ENCODE peak calls at places on chromosomes 2 and 18, in ten cellular contexts. I is OCI-LY7, D is astrocyte of the spinal cord, H is neural progenitor cell, J is HFF-Myc, O is astrocyte, W is mesothelial cell of epicardium, Q is cardiac muscle cell, Y is coronary artery, G is D721Med. C is an unnamed sample.

GRCh38 chr2:159111346-159111922 is 143.0 kb downstream of the TANC1 start:
- DNase-seq in D (no peak), G (no peak), I (no peak), Y (no peak), Q (no peak), H (no peak), J (no peak), O (peak; percentile 43), W (no peak), C (no peak)

GRCh38 chr2:241867776-241868420 is 1.6 kb upstream of the RTP5 start:
- DNase-seq in Q (no peak), H (no peak), I (no peak), W (no peak), Y (no peak), D (no peak), J (no peak), G (no peak), O (no peak), C (no peak)

GRCh38 chr2:8756230-8756629 is 74.4 kb downstream of the ID2 start:
- DNase-seq in O (no peak), J (no peak), D (no peak), Y (no peak), G (no peak), I (no peak), W (no peak), H (no peak), Q (no peak), C (no peak)

GRCh38 chr2:143110759-143111428 is 18.3 kb upstream of the ARHGAP15 start:
- DNase-seq in I (peak; percentile 90), Y (no peak), G (no peak), H (peak; percentile 88), J (peak; percentile 46), W (peak; percentile 58), Q (peak; percentile 83), O (peak; percentile 59), D (peak; percentile 73), C (no peak)

GRCh38 chr18:66553824-66554223 is 50.1 kb downstream of the CDH19 start:
- DNase-seq in W (no peak), J (no peak), O (peak; percentile 70), D (peak; percentile 54), I (no peak), H (no peak), Q (no peak), G (no peak), Y (no peak), C (no peak)

GRCh38 chr2:136117909-136118818 is at the start of gene CXCR4:
- DNase-seq in G (peak; percentile 60), Y (no peak), D (peak; percentile 29), I (peak; percentile 89), O (peak; percentile 10), J (no peak), H (peak; percentile 95), W (peak; percentile 69), Q (peak; percentile 81), C (peak; percentile 91)

GRCh38 chr2:221289389-221289788 is 282.7 kb downstream of the EPHA4 start:
- DNase-seq in Q (no peak), W (no peak), H (peak; percentile 59), Y (no peak), D (peak; percentile 40), I (peak; percentile 59), G (no peak), J (no peak), O (peak; percentile 57), C (no peak)

GRCh38 chr2:30655660-30656059 is 151.6 kb downstream of the CAPN13 start:
- DNase-seq in D (peak; percentile 79), Q (no peak), J (no peak), W (no peak), I (no peak), O (peak; percentile 93), G (no peak), H (no peak), Y (no peak), C (no peak)

GRCh38 chr2:127985026-127985734 is 42.7 kb downstream of the SAP130 start:
- DNase-seq in W (no peak), Q (no peak), I (no peak), J (no peak), D (no peak), H (no peak), Y (no peak), O (no peak), G (no peak), C (no peak)

GRCh38 chr18:5618037-5618688 is 74.4 kb upstream of the EPB41L3 start:
- DNase-seq in G (no peak), Y (no peak), J (no peak), W (no peak), D (no peak), O (no peak), Q (no peak), I (no peak), H (no peak), C (no peak)

DNA sequence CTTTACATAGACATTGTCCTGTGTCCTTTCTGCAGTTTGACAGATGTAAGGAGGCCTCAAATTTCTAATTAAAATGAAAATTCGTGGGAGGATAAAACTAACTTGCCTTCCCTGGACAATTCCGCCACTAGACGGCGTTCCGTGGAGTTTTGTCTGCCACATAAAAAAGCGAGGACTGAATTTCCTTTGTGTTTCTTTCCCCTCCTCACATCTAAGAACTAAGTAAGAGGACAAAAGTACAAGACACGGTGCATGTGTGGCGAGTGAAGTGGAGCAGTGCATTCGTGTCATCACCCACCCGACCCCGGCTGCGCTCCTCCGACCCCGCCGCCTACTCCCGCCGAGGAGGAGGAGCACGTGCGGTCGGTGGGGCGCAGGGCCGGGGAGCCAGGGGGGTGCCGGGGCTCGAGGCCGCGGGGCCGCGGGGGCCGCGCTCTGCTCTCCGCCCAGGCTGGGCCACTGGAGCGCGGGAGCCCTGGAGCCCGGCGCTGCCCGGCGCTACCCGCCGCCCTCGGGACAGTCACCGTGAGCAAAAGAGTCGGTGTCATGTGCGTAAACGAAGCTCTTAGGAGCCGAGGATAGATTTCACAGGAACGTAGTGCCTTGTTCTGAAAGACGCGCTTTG is 10.8 kb downstream of the TBR1 start:
- DNase-seq in I (no peak), Y (no peak), Q (no peak), W (peak; percentile 41), G (no peak), H (peak; percentile 54), J (no peak), O (no peak), D (peak; percentile 46), C (no peak)
- TF ChIP-seq CTCF in I (peak; percentile 53), Y (no peak), Q (peak; percentile 69), W (peak; percentile 49), G (peak; percentile 53), H (peak; percentile 61), J (peak; percentile 67), O (peak; percentile 71), D (peak; percentile 83), C (peak; percentile 23)

DNA sequence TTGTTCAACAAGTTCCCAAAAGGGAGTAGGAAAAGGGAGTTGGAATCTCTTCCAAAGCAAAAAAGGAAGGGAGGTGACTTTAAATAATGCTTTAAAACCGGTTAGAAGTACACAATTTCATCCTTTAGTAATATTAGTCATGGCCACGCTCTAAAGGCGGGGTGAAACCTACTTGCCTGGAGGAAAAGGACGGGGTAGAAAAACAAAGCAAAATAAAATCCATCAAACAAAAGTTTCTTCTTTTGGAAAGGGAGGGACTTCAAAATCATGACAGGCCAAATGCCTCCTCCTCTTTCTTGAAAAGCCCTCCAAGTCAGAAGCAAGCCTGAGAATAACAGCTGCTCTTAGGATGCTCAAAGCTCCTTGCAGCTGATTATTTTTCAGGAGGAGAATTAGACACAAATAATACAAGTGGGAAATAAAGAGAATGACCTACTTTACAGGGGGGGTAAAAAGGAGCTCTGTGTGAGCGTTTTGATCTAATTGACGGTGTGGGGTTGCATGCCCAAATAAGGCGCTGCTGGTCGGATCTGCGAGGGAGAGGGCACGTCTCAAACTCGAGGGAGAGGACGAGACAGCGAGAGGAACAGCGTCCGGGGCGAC is 1.8 kb upstream of the NPAS2 start:
- DNase-seq in Y (no peak), D (peak; percentile 61), J (no peak), Q (no peak), O (peak; percentile 31), H (no peak), I (no peak), W (no peak), G (no peak), C (no peak)
- TF ChIP-seq CTCF in Y (no peak), D (no peak), J (no peak), Q (no peak), O (no peak), H (no peak), I (no peak), W (no peak), G (no peak), C (no peak)

GRCh38 chr2:138491495-138491862 is 10.1 kb upstream of the SPOPL start:
- DNase-seq in H (no peak), W (no peak), J (no peak), O (no peak), I (no peak), D (no peak), Q (no peak), G (no peak), Y (no peak), C (no peak)

GRCh38 chr2:138485019-138485418 is 16.6 kb upstream of the SPOPL start:
- DNase-seq in Y (no peak), D (no peak), H (no peak), J (no peak), Q (no peak), O (no peak), I (no peak), W (no peak), G (no peak), C (no peak)

GRCh38 chr2:138490673-138491494 is 10.7 kb upstream of the SPOPL start:
- DNase-seq in H (no peak), W (no peak), D (no peak), O (no peak), I (no peak), Y (no peak), J (no peak), G (no peak), Q (no peak), C (no peak)

GRCh38 chr2:138492160-138492559 is 9.4 kb upstream of the SPOPL start:
- DNase-seq in W (no peak), I (no peak), Q (no peak), Y (no peak), G (no peak), J (no peak), O (no peak), H (no peak), D (no peak), C (no peak)

GRCh38 chr2:138486347-138487198 is 15.0 kb upstream of the SPOPL start:
- DNase-seq in O (no peak), I (no peak), Q (no peak), H (no peak), G (no peak), Y (no peak), J (no peak), D (no peak), W (no peak), C (no peak)
- TF ChIP-seq CTCF in O (no peak), I (peak; percentile 55), Q (no peak), H (no peak), G (peak; percentile 8), Y (no peak), J (no peak), D (no peak), W (no peak), C (no peak)

DNA sequence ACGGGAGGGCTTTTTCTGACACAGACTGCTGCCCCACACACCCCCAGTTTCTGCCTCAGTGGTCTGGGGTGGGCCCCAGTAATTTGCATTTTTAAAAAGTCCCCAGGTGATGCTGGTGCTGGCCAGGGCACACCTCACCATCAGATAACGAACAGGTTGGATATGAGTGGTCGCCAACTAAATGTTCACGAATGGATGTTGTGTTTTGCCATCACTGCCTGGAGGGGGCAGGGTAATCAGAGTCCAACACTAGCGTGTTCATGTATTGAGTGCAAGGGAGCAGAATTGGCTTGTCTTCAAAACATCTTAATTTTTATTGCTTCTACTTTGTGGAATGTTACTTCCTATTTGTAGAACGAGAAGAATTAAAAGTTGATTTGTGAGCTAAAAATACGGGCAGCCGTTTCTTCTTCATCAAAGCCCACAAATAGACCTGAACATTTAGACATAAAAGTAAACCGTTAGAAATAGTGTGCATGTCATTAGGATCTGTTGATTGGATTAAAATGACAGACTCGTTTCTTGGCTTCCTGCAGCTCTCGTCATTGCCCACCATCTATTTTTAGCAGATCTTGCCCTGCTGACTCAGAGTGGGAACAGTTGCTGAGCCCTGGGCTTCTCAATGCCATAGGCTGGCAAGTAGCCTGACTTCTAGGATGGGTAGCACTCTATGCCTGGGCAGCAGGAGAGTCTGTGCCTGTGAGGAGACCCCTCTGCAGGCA is 45.2 kb downstream of the NCK2 start:
- DNase-seq in J (no peak), Q (no peak), D (peak; percentile 63), O (peak; percentile 69), H (no peak), Y (no peak), I (peak; percentile 48), G (no peak), W (no peak), C (no peak)
- TF ChIP-seq CTCF in J (peak; percentile 11), Q (no peak), D (no peak), O (no peak), H (peak; percentile 26), Y (no peak), I (peak; percentile 71), G (no peak), W (no peak), C (no peak)

C was measured in upper lobe of right lung.